ENCODE peak calls at places on chromosomes 3 and 15, in five cellular contexts. I, V, D, U and T are unnamed samples.

GRCh38 chr3:126621627-126622345 is 33.1 kb downstream of the TXNRD3 start:
- DNase-seq in D (no peak), V (no peak), U (no peak), I (no peak), T (no peak)

GRCh38 chr3:172546105-172546504 is 22.9 kb upstream of the TNFSF10 start:
- DNase-seq in V (no peak), D (no peak), U (no peak), I (no peak), T (no peak)

GRCh38 chr15:81843226-81843625 is 202.6 kb downstream of the MEX3B start:
- DNase-seq in D (no peak), I (no peak), U (no peak), V (no peak), T (no peak)

GRCh38 chr15:69074011-69074842 is 59.7 kb downstream of the NOX5 start:
- DNase-seq in D (no peak), U (no peak), V (peak; percentile 64), I (no peak), T (peak; percentile 66)

GRCh38 chr3:98359993-98360675 is 6.5 kb downstream of the OR5K4 start:
- DNase-seq in I (no peak), D (no peak), U (no peak), V (no peak), T (no peak)

GRCh38 chr15:39267685-39268084 is 313.2 kb upstream of the THBS1 start:
- DNase-seq in I (no peak), V (no peak), U (no peak), D (no peak), T (no peak)

GRCh38 chr3:183108002-183108449 is 8.7 kb upstream of the MCCC1 start:
- DNase-seq in V (no peak), I (no peak), U (no peak), D (no peak), T (no peak)

GRCh38 chr3:171157286-171157685 is 130.8 kb upstream of the SLC2A2 start:
- DNase-seq in I (no peak), U (no peak), V (no peak), D (no peak), T (no peak)

GRCh38 chr3:184820525-184820924 is 8.6 kb downstream of the VPS8 start:
- DNase-seq in V (no peak), I (no peak), D (no peak), U (no peak), T (no peak)

GRCh38 chr3:197029511-197030167 is at the start of gene MELTF:
- DNase-seq in D (peak; percentile 52), V (peak; percentile 59), I (peak; percentile 6), U (peak; percentile 35), T (no peak)

GRCh38 chr3:189701934-189702693 is 70.9 kb downstream of the TP63 start:
- DNase-seq in D (no peak), I (no peak), V (no peak), U (no peak), T (no peak)

GRCh38 chr15:100207053-100207452 is 134.7 kb downstream of the ADAMTS17 start:
- DNase-seq in U (no peak), D (no peak), V (no peak), I (no peak), T (no peak)

GRCh38 chr15:38440353-38441129 is 13.4 kb upstream of the FAM98B start:
- DNase-seq in I (no peak), U (no peak), V (no peak), D (no peak), T (peak; percentile 55)

GRCh38 chr3:187507266-187507665 is 139.1 kb downstream of the RTP4 start:
- DNase-seq in U (no peak), I (no peak), V (no peak), D (no peak), T (no peak)

GRCh38 chr3:16897254-16897926 is 12.6 kb downstream of the PLCL2 start:
- DNase-seq in I (peak; percentile 31), V (no peak), U (no peak), D (peak; percentile 40), T (no peak)

GRCh38 chr15:69781411-69782125 is 316.1 kb downstream of the TLE3 start:
- DNase-seq in D (no peak), U (no peak), V (no peak), I (no peak), T (no peak)

GRCh38 chr3:157574580-157574979 is 71.4 kb upstream of the VEPH1 start:
- DNase-seq in V (no peak), D (no peak), I (no peak), U (no peak), T (no peak)

GRCh38 chr15:41972341-41973237 is at the start of gene EHD4:
- DNase-seq in U (peak; percentile 88), V (peak; percentile 99), D (peak; percentile 87), I (peak; percentile 94), T (peak; percentile 99)

GRCh38 chr3:24494616-24495333 is at the start of gene THRB:
- DNase-seq in D (peak; percentile 62), U (no peak), I (no peak), V (peak; percentile 71), T (peak; percentile 50)

GRCh38 chr15:28984421-28985375 is 98.9 kb downstream of the APBA2 start:
- DNase-seq in I (no peak), U (no peak), V (no peak), D (no peak), T (no peak)

GRCh38 chr3:63232764-63233396 is 45.2 kb upstream of the SYNPR start:
- DNase-seq in V (no peak), U (no peak), I (no peak), D (no peak), T (no peak)

GRCh38 chr15:58932791-58933310 is 628 bp downstream of the SLTM start:
- DNase-seq in I (no peak), D (no peak), U (no peak), V (no peak), T (peak; percentile 28)

GRCh38 chr3:66592061-66592875 is 91.4 kb upstream of the LRIG1 start:
- DNase-seq in V (no peak), U (no peak), I (no peak), D (no peak), T (no peak)

GRCh38 chr3:16427309-16427965 is 86.1 kb downstream of the RFTN1 start:
- DNase-seq in D (peak; percentile 21), I (peak; percentile 85), U (no peak), V (peak; percentile 51), T (peak; percentile 40)

GRCh38 chr15:44775923-44776322 is 39.6 kb downstream of the TRIM69 start:
- DNase-seq in D (no peak), U (no peak), I (no peak), V (no peak), T (no peak)

GRCh38 chr3:73697020-73697419 is 72.3 kb upstream of the PDZRN3 start:
- DNase-seq in I (no peak), V (no peak), U (no peak), D (no peak), T (no peak)

GRCh38 chr3:30633718-30634117 is 27.3 kb downstream of the TGFBR2 start:
- DNase-seq in U (no peak), I (no peak), D (no peak), V (no peak), T (no peak)

GRCh38 chr3:186361246-186361611 is 805 bp downstream of the DGKG start:
- DNase-seq in U (no peak), V (no peak), I (no peak), D (no peak), T (no peak)

GRCh38 chr3:34248352-34248751 is 449.9 kb downstream of the PDCD6IP start:
- DNase-seq in I (no peak), V (no peak), D (no peak), U (no peak), T (no peak)

GRCh38 chr15:60407406-60407805 is 9.6 kb upstream of the ANXA2 start:
- DNase-seq in U (no peak), I (peak; percentile 68), V (no peak), D (peak; percentile 26), T (no peak)

GRCh38 chr3:169907476-169907875 is 3.9 kb upstream of the SAMD7 start:
- DNase-seq in I (no peak), D (no peak), U (no peak), V (no peak), T (no peak)

GRCh38 chr3:10280177-10280529 is 12.6 kb downstream of the GHRL start:
- DNase-seq in I (no peak), U (no peak), D (no peak), V (no peak), T (no peak)

GRCh38 chr15:59918994-59919951 is 84.8 kb upstream of the FOXB1 start:
- DNase-seq in I (peak; percentile 13), U (no peak), D (peak; percentile 13), V (no peak), T (no peak)

GRCh38 chr3:196756738-196757137 is 17.1 kb downstream of the PAK2 start:
- DNase-seq in I (no peak), D (no peak), V (no peak), U (no peak), T (no peak)

GRCh38 chr15:66566963-66567531 is 1.2 kb upstream of the LCTL start:
- DNase-seq in D (peak; percentile 23), U (peak; percentile 40), I (peak; percentile 4), V (peak; percentile 54), T (peak; percentile 64)

GRCh38 chr15:85463273-85463937 is 83.0 kb downstream of the AKAP13 start:
- DNase-seq in D (no peak), U (no peak), V (no peak), I (no peak), T (no peak)

GRCh38 chr3:156668073-156668763 is 6.2 kb upstream of the TIPARP start:
- DNase-seq in U (no peak), D (no peak), I (no peak), V (peak; percentile 54), T (no peak)

GRCh38 chr3:98972155-98972554 is 70.7 kb upstream of the DCBLD2 start:
- DNase-seq in I (peak; percentile 78), U (no peak), V (no peak), D (peak; percentile 21), T (no peak)

GRCh38 chr15:98737122-98737521 is 88.8 kb downstream of the IGF1R start:
- DNase-seq in I (no peak), U (no peak), V (no peak), D (no peak), T (no peak)